ENCODE peak calls at places on chromosomes 5 and 9, in five cellular contexts. One of them, this sample, is unnamed.

GRCh38 chr9:100690438-100690837 is 112.6 kb downstream of the CAVIN4 start:
- DNase-seq in GM10248: no peak
- DNase-seq in GM12865: peak
- DNase-seq in stomach: no peak
- DNase-seq in GM06990: no peak
- DNase-seq in this sample: no peak

GRCh38 chr5:123300266-123300665 is 122.9 kb downstream of the CEP120 start:
- DNase-seq in GM12865: no peak
- DNase-seq in GM06990: no peak
- DNase-seq in stomach: no peak
- DNase-seq in GM10248: no peak
- DNase-seq in this sample: no peak

GRCh38 chr5:1004598-1005361 is 3.8 kb upstream of the NKD2 start:
- DNase-seq in GM10248: no peak
- DNase-seq in GM06990: no peak
- DNase-seq in stomach: peak
- DNase-seq in GM12865: no peak
- DNase-seq in this sample: no peak

GRCh38 chr5:127076730-127077129 is 3.4 kb upstream of the C5orf63 start:
- DNase-seq in GM10248: no peak
- DNase-seq in stomach: no peak
- DNase-seq in GM12865: no peak
- DNase-seq in GM06990: no peak
- DNase-seq in this sample: no peak

GRCh38 chr5:86909461-86909881 is 291.7 kb downstream of the COX7C start:
- DNase-seq in GM06990: no peak
- DNase-seq in GM12865: no peak
- DNase-seq in GM10248: no peak
- DNase-seq in stomach: no peak
- DNase-seq in this sample: no peak

GRCh38 chr5:173329370-173330150 is 1.3 kb upstream of the STC2 start:
- DNase-seq in stomach: no peak
- DNase-seq in GM12865: peak
- DNase-seq in GM06990: peak
- DNase-seq in GM10248: peak
- DNase-seq in this sample: peak

GRCh38 chr5:165673499-165673898 is 2168.1 kb downstream of the MAT2B start:
- DNase-seq in GM10248: no peak
- DNase-seq in GM12865: no peak
- DNase-seq in GM06990: no peak
- DNase-seq in stomach: no peak
- DNase-seq in this sample: no peak

GRCh38 chr5:2441496-2442180 is 309.8 kb downstream of the IRX2 start:
- DNase-seq in GM06990: no peak
- DNase-seq in GM10248: no peak
- DNase-seq in stomach: peak
- DNase-seq in GM12865: no peak
- DNase-seq in this sample: no peak

GRCh38 chr5:156402387-156402921 is 75.5 kb downstream of the SGCD start:
- DNase-seq in GM12865: peak
- DNase-seq in GM10248: peak
- DNase-seq in GM06990: peak
- DNase-seq in stomach: no peak
- DNase-seq in this sample: peak

GRCh38 chr5:138706655-138707480 is 46.4 kb upstream of the CTNNA1 start:
- DNase-seq in stomach: no peak
- DNase-seq in GM12865: no peak
- DNase-seq in GM10248: no peak
- DNase-seq in GM06990: no peak
- DNase-seq in this sample: no peak

GRCh38 chr5:71778678-71779276 is 59.7 kb downstream of the CARTPT start:
- DNase-seq in stomach: no peak
- DNase-seq in GM06990: no peak
- DNase-seq in GM10248: no peak
- DNase-seq in GM12865: peak
- DNase-seq in this sample: no peak

GRCh38 chr5:2863675-2864433 is 112.4 kb upstream of the IRX2 start:
- DNase-seq in GM12865: no peak
- DNase-seq in stomach: no peak
- DNase-seq in GM10248: no peak
- DNase-seq in GM06990: no peak
- DNase-seq in this sample: no peak

GRCh38 chr5:1172670-1173404 is 28.6 kb upstream of the SLC6A19 start:
- DNase-seq in GM06990: no peak
- DNase-seq in GM10248: no peak
- DNase-seq in GM12865: no peak
- DNase-seq in stomach: no peak
- DNase-seq in this sample: no peak

GRCh38 chr5:54243483-54244080 is 66.8 kb downstream of the ARL15 start:
- DNase-seq in GM12865: peak
- DNase-seq in stomach: no peak
- DNase-seq in GM10248: peak
- DNase-seq in GM06990: no peak
- DNase-seq in this sample: peak
- TF ChIP-seq CTCF in GM12865: peak
- TF ChIP-seq CTCF in stomach: no peak
- TF ChIP-seq CTCF in GM10248: peak
- TF ChIP-seq CTCF in GM06990: peak
- TF ChIP-seq CTCF in this sample: peak

DNA sequence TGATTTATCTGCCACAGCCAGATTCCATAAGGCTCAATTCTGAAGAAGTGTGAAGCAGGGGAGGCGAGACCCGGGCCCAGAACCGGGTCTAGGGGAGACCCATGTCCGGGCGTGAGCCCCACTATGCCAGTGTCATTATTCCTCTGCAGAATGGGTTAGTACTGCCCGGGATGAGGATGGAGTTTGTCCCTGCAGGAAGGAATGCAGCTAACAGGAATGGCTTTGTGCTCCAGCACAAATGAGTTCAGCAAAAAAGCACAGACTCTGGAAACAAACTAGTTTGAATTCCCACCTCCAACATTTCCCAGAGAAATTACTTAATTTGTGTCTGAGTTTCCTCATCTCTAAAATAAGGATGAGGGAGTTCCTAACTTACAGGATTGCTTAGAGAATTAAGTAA is 202.9 kb downstream of the SYK start:
- DNase-seq in stomach: no peak
- DNase-seq in GM12865: no peak
- DNase-seq in GM06990: no peak
- DNase-seq in GM10248: no peak
- DNase-seq in this sample: no peak
- TF ChIP-seq CTCF in stomach: no peak
- TF ChIP-seq CTCF in GM12865: no peak
- TF ChIP-seq CTCF in GM06990: no peak
- TF ChIP-seq CTCF in GM10248: no peak
- TF ChIP-seq CTCF in this sample: no peak

DNA sequence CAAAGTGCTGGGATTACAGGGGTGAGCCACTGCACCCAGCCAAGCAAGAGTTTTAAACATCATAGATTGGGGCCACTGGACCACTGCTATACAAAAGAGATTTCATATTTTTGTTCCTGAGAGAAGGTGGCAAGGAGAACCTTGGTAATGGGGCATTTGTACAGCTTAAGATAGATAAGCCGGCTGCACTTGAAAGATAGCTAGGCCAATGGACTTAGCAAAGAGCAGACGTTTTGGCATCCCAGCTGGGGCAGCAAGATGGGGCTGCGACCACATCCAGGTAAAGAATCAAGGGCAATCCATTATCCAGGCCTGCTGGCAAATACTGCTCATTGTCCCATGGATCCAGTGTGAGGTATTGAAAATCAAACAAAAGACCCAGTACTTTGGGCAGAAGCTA is 3.9 kb upstream of the ISCA1 start:
- DNase-seq in GM10248: no peak
- DNase-seq in GM12865: no peak
- DNase-seq in GM06990: no peak
- DNase-seq in stomach: no peak
- DNase-seq in this sample: no peak
- TF ChIP-seq CTCF in GM10248: no peak
- TF ChIP-seq CTCF in GM12865: no peak
- TF ChIP-seq CTCF in GM06990: no peak
- TF ChIP-seq CTCF in stomach: no peak
- TF ChIP-seq CTCF in this sample: no peak

GRCh38 chr5:177497297-177498012 is at the start of gene PDLIM7:
- DNase-seq in stomach: peak
- DNase-seq in GM10248: peak
- DNase-seq in GM12865: peak
- DNase-seq in GM06990: peak
- DNase-seq in this sample: peak
- TF ChIP-seq CTCF in stomach: no peak
- TF ChIP-seq CTCF in GM10248: no peak
- TF ChIP-seq CTCF in GM12865: no peak
- TF ChIP-seq CTCF in GM06990: no peak
- TF ChIP-seq CTCF in this sample: no peak

GRCh38 chr5:43661102-43661501 is 58.1 kb downstream of the NNT start:
- DNase-seq in GM12865: peak
- DNase-seq in stomach: no peak
- DNase-seq in GM10248: no peak
- DNase-seq in GM06990: no peak
- DNase-seq in this sample: no peak
- TF ChIP-seq CTCF in GM12865: peak
- TF ChIP-seq CTCF in stomach: no peak
- TF ChIP-seq CTCF in GM10248: no peak
- TF ChIP-seq CTCF in GM06990: peak
- TF ChIP-seq CTCF in this sample: peak

DNA sequence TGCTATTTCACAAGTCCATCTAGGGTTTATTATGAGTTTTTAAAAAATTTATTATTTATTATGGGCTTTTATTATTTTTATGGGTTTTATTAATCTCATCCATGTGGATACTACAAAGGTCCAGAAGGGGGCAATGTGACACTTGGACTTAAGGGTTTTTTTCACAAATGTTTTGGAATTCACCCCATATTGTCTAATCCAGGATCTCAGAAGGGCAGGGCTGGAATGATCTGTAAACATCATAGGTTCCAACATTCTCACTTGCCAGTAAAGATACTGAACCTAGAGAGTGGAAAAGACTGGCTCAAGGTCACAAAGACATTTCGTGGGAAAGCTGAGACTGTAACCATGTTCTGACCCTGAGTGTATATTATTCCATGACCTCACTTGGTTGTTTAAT is 35.6 kb downstream of the NIM1K start:
- DNase-seq in GM12865: peak
- DNase-seq in GM10248: no peak
- DNase-seq in GM06990: no peak
- DNase-seq in stomach: no peak
- DNase-seq in this sample: no peak
- TF ChIP-seq CTCF in GM12865: peak
- TF ChIP-seq CTCF in GM10248: peak
- TF ChIP-seq CTCF in GM06990: peak
- TF ChIP-seq CTCF in stomach: no peak
- TF ChIP-seq CTCF in this sample: peak

GRCh38 chr5:161600156-161600555 is 53.6 kb upstream of the GABRB2 start:
- DNase-seq in GM10248: no peak
- DNase-seq in stomach: no peak
- DNase-seq in GM12865: no peak
- DNase-seq in GM06990: no peak
- DNase-seq in this sample: no peak

GRCh38 chr5:161602739-161603138 is 56.2 kb upstream of the GABRB2 start:
- DNase-seq in stomach: no peak
- DNase-seq in GM06990: no peak
- DNase-seq in GM12865: no peak
- DNase-seq in GM10248: no peak
- DNase-seq in this sample: no peak
- TF ChIP-seq CTCF in stomach: no peak
- TF ChIP-seq CTCF in GM06990: no peak
- TF ChIP-seq CTCF in GM12865: no peak
- TF ChIP-seq CTCF in GM10248: no peak
- TF ChIP-seq CTCF in this sample: no peak

DNA sequence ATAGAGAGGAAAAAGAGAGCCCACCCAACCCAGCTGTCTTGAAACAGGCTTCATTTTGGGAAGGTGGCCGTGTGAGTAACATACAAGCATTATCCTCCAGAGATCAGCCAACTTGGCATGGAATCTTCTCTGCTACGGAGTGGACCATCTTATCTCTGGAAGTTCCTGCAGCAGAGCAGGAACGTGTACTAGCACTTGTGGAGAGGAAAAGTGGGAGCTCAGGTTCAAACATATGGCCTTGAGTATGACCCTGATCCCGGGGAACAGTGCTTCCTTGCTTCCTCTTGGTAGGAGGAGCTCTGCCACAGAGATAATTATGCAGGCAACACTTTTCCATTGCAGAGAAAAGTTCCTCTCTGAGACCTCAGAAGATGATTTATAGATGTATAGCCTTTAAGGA is 490.4 kb upstream of the ACO1 start:
- DNase-seq in stomach: no peak
- DNase-seq in GM06990: no peak
- DNase-seq in GM12865: no peak
- DNase-seq in GM10248: no peak
- DNase-seq in this sample: no peak
- TF ChIP-seq CTCF in stomach: no peak
- TF ChIP-seq CTCF in GM06990: no peak
- TF ChIP-seq CTCF in GM12865: no peak
- TF ChIP-seq CTCF in GM10248: no peak
- TF ChIP-seq CTCF in this sample: no peak

This sample was measured in GM13977.